ENCODE peak calls at places on chromosomes 4 and X, in nine cellular contexts. One of them, this sample, is unnamed.

GRCh38 chrX:142096263-142096662 is 108.8 kb downstream of the MAGEC2 start:
- DNase-seq in WTC11: no peak
- DNase-seq in suprapubic skin: no peak
- DNase-seq in CD8-positive, alpha-beta T cell: no peak
- DNase-seq in right atrium auricular region: no peak
- DNase-seq in tibial artery: no peak
- DNase-seq in coronary artery: no peak
- DNase-seq in ascending aorta: no peak
- DNase-seq in brain microvascular endothelial cell: no peak
- DNase-seq in this sample: no peak

GRCh38 chr4:174749091-174749490 is 80.0 kb downstream of the GLRA3 start:
- DNase-seq in WTC11: no peak
- DNase-seq in suprapubic skin: no peak
- DNase-seq in CD8-positive, alpha-beta T cell: no peak
- DNase-seq in right atrium auricular region: no peak
- DNase-seq in tibial artery: no peak
- DNase-seq in coronary artery: no peak
- DNase-seq in ascending aorta: no peak
- DNase-seq in brain microvascular endothelial cell: no peak
- DNase-seq in this sample: no peak

GRCh38 chr4:65724973-65725372 is 54.7 kb upstream of the EPHA5 start:
- DNase-seq in WTC11: no peak
- DNase-seq in suprapubic skin: no peak
- DNase-seq in CD8-positive, alpha-beta T cell: no peak
- DNase-seq in right atrium auricular region: no peak
- DNase-seq in tibial artery: no peak
- DNase-seq in coronary artery: no peak
- DNase-seq in ascending aorta: no peak
- DNase-seq in brain microvascular endothelial cell: no peak
- DNase-seq in this sample: no peak

GRCh38 chr4:67779631-67780030 is 25.4 kb upstream of the GNRHR start:
- DNase-seq in WTC11: no peak
- DNase-seq in suprapubic skin: no peak
- DNase-seq in CD8-positive, alpha-beta T cell: no peak
- DNase-seq in right atrium auricular region: no peak
- DNase-seq in tibial artery: no peak
- DNase-seq in coronary artery: no peak
- DNase-seq in ascending aorta: no peak
- DNase-seq in brain microvascular endothelial cell: no peak
- DNase-seq in this sample: no peak

GRCh38 chrX:1093112-1093511 is 119.3 kb downstream of the CRLF2 start:
- DNase-seq in WTC11: no peak
- DNase-seq in suprapubic skin: no peak
- DNase-seq in CD8-positive, alpha-beta T cell: peak
- DNase-seq in right atrium auricular region: no peak
- DNase-seq in tibial artery: no peak
- DNase-seq in coronary artery: no peak
- DNase-seq in ascending aorta: no peak
- DNase-seq in brain microvascular endothelial cell: no peak
- DNase-seq in this sample: no peak

GRCh38 chrX:153600032-153600373 is 1.1 kb upstream of the CCNQ start:
- DNase-seq in WTC11: no peak
- DNase-seq in suprapubic skin: no peak
- DNase-seq in CD8-positive, alpha-beta T cell: peak
- DNase-seq in right atrium auricular region: no peak
- DNase-seq in tibial artery: no peak
- DNase-seq in coronary artery: no peak
- DNase-seq in ascending aorta: no peak
- DNase-seq in brain microvascular endothelial cell: no peak
- DNase-seq in this sample: no peak

GRCh38 chrX:107485019-107485418 is 35.6 kb downstream of the FRMPD3 start:
- DNase-seq in WTC11: no peak
- DNase-seq in suprapubic skin: no peak
- DNase-seq in CD8-positive, alpha-beta T cell: no peak
- DNase-seq in right atrium auricular region: no peak
- DNase-seq in tibial artery: no peak
- DNase-seq in coronary artery: no peak
- DNase-seq in ascending aorta: no peak
- DNase-seq in brain microvascular endothelial cell: no peak
- DNase-seq in this sample: no peak

GRCh38 chr4:84936123-84936522 is 30.4 kb downstream of the WDFY3 start:
- DNase-seq in WTC11: no peak
- DNase-seq in suprapubic skin: no peak
- DNase-seq in CD8-positive, alpha-beta T cell: no peak
- DNase-seq in right atrium auricular region: no peak
- DNase-seq in tibial artery: no peak
- DNase-seq in coronary artery: no peak
- DNase-seq in ascending aorta: no peak
- DNase-seq in brain microvascular endothelial cell: no peak
- DNase-seq in this sample: no peak

GRCh38 chr4:7062816-7063215 is 5.0 kb downstream of the GRPEL1 start:
- DNase-seq in WTC11: no peak
- DNase-seq in suprapubic skin: no peak
- DNase-seq in CD8-positive, alpha-beta T cell: no peak
- DNase-seq in right atrium auricular region: no peak
- DNase-seq in tibial artery: no peak
- DNase-seq in coronary artery: no peak
- DNase-seq in ascending aorta: no peak
- DNase-seq in brain microvascular endothelial cell: no peak
- DNase-seq in this sample: no peak

GRCh38 chrX:23864719-23865349 is 42.9 kb downstream of the APOO start:
- DNase-seq in WTC11: no peak
- DNase-seq in suprapubic skin: no peak
- DNase-seq in CD8-positive, alpha-beta T cell: no peak
- DNase-seq in right atrium auricular region: no peak
- DNase-seq in tibial artery: no peak
- DNase-seq in coronary artery: no peak
- DNase-seq in ascending aorta: no peak
- DNase-seq in brain microvascular endothelial cell: no peak
- DNase-seq in this sample: no peak

GRCh38 chr4:16129336-16129735 is 45.5 kb upstream of the PROM1 start:
- DNase-seq in WTC11: no peak
- DNase-seq in suprapubic skin: no peak
- DNase-seq in CD8-positive, alpha-beta T cell: no peak
- DNase-seq in right atrium auricular region: no peak
- DNase-seq in tibial artery: no peak
- DNase-seq in coronary artery: no peak
- DNase-seq in ascending aorta: no peak
- DNase-seq in brain microvascular endothelial cell: no peak
- DNase-seq in this sample: no peak

GRCh38 chr4:16952462-16952871 is 54.0 kb upstream of the LDB2 start:
- DNase-seq in WTC11: no peak
- DNase-seq in suprapubic skin: no peak
- DNase-seq in CD8-positive, alpha-beta T cell: no peak
- DNase-seq in right atrium auricular region: no peak
- DNase-seq in tibial artery: no peak
- DNase-seq in coronary artery: no peak
- DNase-seq in ascending aorta: no peak
- DNase-seq in brain microvascular endothelial cell: no peak
- DNase-seq in this sample: no peak

GRCh38 chr4:148166132-148166531 is 276.1 kb downstream of the NR3C2 start:
- DNase-seq in WTC11: no peak
- DNase-seq in suprapubic skin: no peak
- DNase-seq in CD8-positive, alpha-beta T cell: no peak
- DNase-seq in right atrium auricular region: no peak
- DNase-seq in tibial artery: peak
- DNase-seq in coronary artery: no peak
- DNase-seq in ascending aorta: no peak
- DNase-seq in brain microvascular endothelial cell: no peak
- DNase-seq in this sample: no peak

GRCh38 chr4:126405369-126405982 is 1090.7 kb downstream of the FAT4 start:
- DNase-seq in WTC11: no peak
- DNase-seq in suprapubic skin: no peak
- DNase-seq in CD8-positive, alpha-beta T cell: no peak
- DNase-seq in right atrium auricular region: no peak
- DNase-seq in tibial artery: no peak
- DNase-seq in coronary artery: no peak
- DNase-seq in ascending aorta: no peak
- DNase-seq in brain microvascular endothelial cell: no peak
- DNase-seq in this sample: no peak

GRCh38 chr4:37685726-37686372 is 327 bp downstream of the RELL1 start:
- DNase-seq in WTC11: peak
- DNase-seq in suprapubic skin: peak
- DNase-seq in CD8-positive, alpha-beta T cell: peak
- DNase-seq in right atrium auricular region: no peak
- DNase-seq in tibial artery: peak
- DNase-seq in coronary artery: peak
- DNase-seq in ascending aorta: no peak
- DNase-seq in brain microvascular endothelial cell: peak
- DNase-seq in this sample: peak

GRCh38 chr4:37680089-37680488 is 6.1 kb downstream of the RELL1 start:
- DNase-seq in WTC11: no peak
- DNase-seq in suprapubic skin: no peak
- DNase-seq in CD8-positive, alpha-beta T cell: no peak
- DNase-seq in right atrium auricular region: no peak
- DNase-seq in tibial artery: no peak
- DNase-seq in coronary artery: no peak
- DNase-seq in ascending aorta: no peak
- DNase-seq in brain microvascular endothelial cell: no peak
- DNase-seq in this sample: no peak

GRCh38 chr4:37685211-37685725 is 908 bp downstream of the RELL1 start:
- DNase-seq in WTC11: no peak
- DNase-seq in suprapubic skin: no peak
- DNase-seq in CD8-positive, alpha-beta T cell: peak
- DNase-seq in right atrium auricular region: no peak
- DNase-seq in tibial artery: no peak
- DNase-seq in coronary artery: no peak
- DNase-seq in ascending aorta: no peak
- DNase-seq in brain microvascular endothelial cell: no peak
- DNase-seq in this sample: no peak

GRCh38 chr4:37684154-37684553 is 2.0 kb downstream of the RELL1 start:
- DNase-seq in WTC11: no peak
- DNase-seq in suprapubic skin: no peak
- DNase-seq in CD8-positive, alpha-beta T cell: no peak
- DNase-seq in right atrium auricular region: no peak
- DNase-seq in tibial artery: no peak
- DNase-seq in coronary artery: no peak
- DNase-seq in ascending aorta: no peak
- DNase-seq in brain microvascular endothelial cell: no peak
- DNase-seq in this sample: no peak

DNA sequence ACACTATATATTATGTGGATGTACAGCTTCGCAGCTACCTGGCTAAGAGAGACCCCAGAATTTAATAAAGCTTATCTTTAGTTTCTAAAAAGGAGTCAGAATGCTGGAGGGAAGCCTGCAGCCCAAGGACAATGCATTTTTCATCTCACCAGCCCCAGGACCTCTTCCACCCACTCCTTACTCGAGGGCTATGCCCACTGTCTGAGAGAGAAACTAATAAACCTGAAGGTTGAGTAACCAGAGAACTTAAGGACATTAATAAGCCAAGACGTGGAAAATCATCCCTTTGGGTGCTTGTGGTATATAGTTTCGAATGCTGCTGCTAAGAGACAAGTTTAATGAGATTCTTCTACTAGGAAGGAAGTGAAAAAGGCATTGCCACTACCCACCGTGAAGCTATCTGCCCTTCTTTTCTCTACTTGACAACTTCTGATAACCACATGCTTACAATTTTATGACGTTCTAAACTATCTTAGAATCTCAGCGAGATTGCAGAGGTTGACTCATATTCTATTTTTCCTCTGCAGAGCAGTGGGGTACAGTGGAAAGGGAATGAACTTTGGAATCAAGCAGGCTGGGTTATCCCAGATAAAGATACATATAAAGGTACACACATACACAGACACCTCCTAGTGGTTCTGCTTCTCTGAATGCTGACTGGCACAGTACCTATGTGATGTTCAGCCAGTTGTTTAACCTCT is 3.3 kb downstream of the RELL1 start:
- DNase-seq in WTC11: no peak
- DNase-seq in suprapubic skin: no peak
- DNase-seq in CD8-positive, alpha-beta T cell: no peak
- DNase-seq in right atrium auricular region: no peak
- DNase-seq in tibial artery: no peak
- DNase-seq in coronary artery: no peak
- DNase-seq in ascending aorta: no peak
- DNase-seq in brain microvascular endothelial cell: peak
- DNase-seq in this sample: no peak
- TF ChIP-seq CTCF in WTC11: no peak
- TF ChIP-seq CTCF in suprapubic skin: no peak
- TF ChIP-seq CTCF in CD8-positive, alpha-beta T cell: no peak
- TF ChIP-seq CTCF in right atrium auricular region: no peak
- TF ChIP-seq CTCF in tibial artery: no peak
- TF ChIP-seq CTCF in coronary artery: no peak
- TF ChIP-seq CTCF in ascending aorta: no peak
- TF ChIP-seq CTCF in brain microvascular endothelial cell: peak
- TF ChIP-seq CTCF in this sample: peak

GRCh38 chr4:140252144-140252741 is 98.3 kb upstream of the MAML3 start:
- DNase-seq in WTC11: peak
- DNase-seq in suprapubic skin: peak
- DNase-seq in CD8-positive, alpha-beta T cell: no peak
- DNase-seq in right atrium auricular region: no peak
- DNase-seq in tibial artery: no peak
- DNase-seq in coronary artery: no peak
- DNase-seq in ascending aorta: no peak
- DNase-seq in brain microvascular endothelial cell: no peak
- DNase-seq in this sample: no peak
- TF ChIP-seq CTCF in WTC11: no peak
- TF ChIP-seq CTCF in suprapubic skin: no peak
- TF ChIP-seq CTCF in CD8-positive, alpha-beta T cell: no peak
- TF ChIP-seq CTCF in right atrium auricular region: no peak
- TF ChIP-seq CTCF in tibial artery: no peak
- TF ChIP-seq CTCF in coronary artery: no peak
- TF ChIP-seq CTCF in ascending aorta: no peak
- TF ChIP-seq CTCF in brain microvascular endothelial cell: peak
- TF ChIP-seq CTCF in this sample: no peak

GRCh38 chr4:105496899-105497298 is 23.0 kb upstream of the PPA2 start:
- DNase-seq in WTC11: peak
- DNase-seq in suprapubic skin: no peak
- DNase-seq in CD8-positive, alpha-beta T cell: no peak
- DNase-seq in right atrium auricular region: no peak
- DNase-seq in tibial artery: no peak
- DNase-seq in coronary artery: no peak
- DNase-seq in ascending aorta: no peak
- DNase-seq in brain microvascular endothelial cell: no peak
- DNase-seq in this sample: no peak
- TF ChIP-seq CTCF in WTC11: no peak
- TF ChIP-seq CTCF in suprapubic skin: no peak
- TF ChIP-seq CTCF in CD8-positive, alpha-beta T cell: no peak
- TF ChIP-seq CTCF in right atrium auricular region: no peak
- TF ChIP-seq CTCF in tibial artery: no peak
- TF ChIP-seq CTCF in coronary artery: no peak
- TF ChIP-seq CTCF in ascending aorta: no peak
- TF ChIP-seq CTCF in brain microvascular endothelial cell: peak
- TF ChIP-seq CTCF in this sample: no peak

GRCh38 chr4:165347647-165348569 is 20.4 kb downstream of the MSMO1 start:
- DNase-seq in WTC11: no peak
- DNase-seq in suprapubic skin: no peak
- DNase-seq in CD8-positive, alpha-beta T cell: no peak
- DNase-seq in right atrium auricular region: no peak
- DNase-seq in tibial artery: no peak
- DNase-seq in coronary artery: no peak
- DNase-seq in ascending aorta: no peak
- DNase-seq in brain microvascular endothelial cell: no peak
- DNase-seq in this sample: no peak

GRCh38 chr4:165343353-165344191 is 16.1 kb downstream of the MSMO1 start:
- DNase-seq in WTC11: no peak
- DNase-seq in suprapubic skin: no peak
- DNase-seq in CD8-positive, alpha-beta T cell: no peak
- DNase-seq in right atrium auricular region: no peak
- DNase-seq in tibial artery: no peak
- DNase-seq in coronary artery: no peak
- DNase-seq in ascending aorta: no peak
- DNase-seq in brain microvascular endothelial cell: no peak
- DNase-seq in this sample: no peak

GRCh38 chr4:165351359-165352130 is 24.1 kb downstream of the MSMO1 start:
- DNase-seq in WTC11: peak
- DNase-seq in suprapubic skin: no peak
- DNase-seq in CD8-positive, alpha-beta T cell: no peak
- DNase-seq in right atrium auricular region: no peak
- DNase-seq in tibial artery: no peak
- DNase-seq in coronary artery: no peak
- DNase-seq in ascending aorta: no peak
- DNase-seq in brain microvascular endothelial cell: no peak
- DNase-seq in this sample: no peak

GRCh38 chr4:165345663-165346417 is 18.4 kb downstream of the MSMO1 start:
- DNase-seq in WTC11: no peak
- DNase-seq in suprapubic skin: no peak
- DNase-seq in CD8-positive, alpha-beta T cell: no peak
- DNase-seq in right atrium auricular region: no peak
- DNase-seq in tibial artery: no peak
- DNase-seq in coronary artery: no peak
- DNase-seq in ascending aorta: no peak
- DNase-seq in brain microvascular endothelial cell: no peak
- DNase-seq in this sample: no peak
- TF ChIP-seq CTCF in WTC11: no peak
- TF ChIP-seq CTCF in suprapubic skin: no peak
- TF ChIP-seq CTCF in CD8-positive, alpha-beta T cell: no peak
- TF ChIP-seq CTCF in right atrium auricular region: no peak
- TF ChIP-seq CTCF in tibial artery: peak
- TF ChIP-seq CTCF in coronary artery: no peak
- TF ChIP-seq CTCF in ascending aorta: no peak
- TF ChIP-seq CTCF in brain microvascular endothelial cell: peak
- TF ChIP-seq CTCF in this sample: no peak

This sample was measured in gastrocnemius medialis.